ENCODE peak calls at places on chromosome 18, in eight cellular contexts. J is PC-3; Z is CD8-positive, alpha-beta T cell; D is ACHN; U is non-pigmented ciliary epithelial cell; P is hippocampal formation; S is SHP77; T is stimulated activated CD4-positive, alpha-beta T cell treated with anti-CD3 and anti-CD28 coated beads, TNF-alpha, amount 100 ng/mL, for 48 hours. K is an unnamed sample.

GRCh38 chr18:73638709-73639108 is 508.9 kb downstream of the FBXO15 start:
- DNase-seq in Z (no peak), S (no peak), P (no peak), T (no peak), J (peak; percentile 33), U (no peak), D (no peak), K (no peak)

GRCh38 chr18:54924948-54925347 is 34.3 kb downstream of the CCDC68 start:
- DNase-seq in D (no peak), U (no peak), J (no peak), S (no peak), T (no peak), P (no peak), Z (no peak), K (no peak)

GRCh38 chr18:37393945-37394609 is 171.5 kb downstream of the CELF4 start:
- DNase-seq in P (peak; percentile 90), Z (no peak), S (peak; percentile 70), U (no peak), T (no peak), D (peak; percentile 90), J (no peak), K (no peak)

GRCh38 chr18:79754831-79755351 is 42.8 kb upstream of the KCNG2 start:
- DNase-seq in P (no peak), U (no peak), Z (no peak), D (no peak), T (no peak), J (no peak), S (no peak), K (no peak)

GRCh38 chr18:76448262-76449109 is 46.6 kb downstream of the ZNF516 start:
- DNase-seq in S (no peak), U (no peak), P (no peak), D (no peak), J (no peak), Z (no peak), T (no peak), K (no peak)

GRCh38 chr18:24220318-24220688 is 81.4 kb downstream of the CABYR start:
- DNase-seq in U (no peak), T (no peak), S (no peak), Z (no peak), D (no peak), J (no peak), P (no peak), K (no peak)

GRCh38 chr18:66553824-66554223 is 50.1 kb downstream of the CDH19 start:
- DNase-seq in P (no peak), U (peak; percentile 26), T (no peak), S (no peak), J (peak; percentile 58), D (no peak), Z (no peak), K (no peak)

GRCh38 chr18:7877609-7878008 is 310.5 kb downstream of the PTPRM start:
- DNase-seq in D (peak; percentile 8), U (no peak), J (peak; percentile 91), S (no peak), P (no peak), T (no peak), Z (no peak), K (no peak)

GRCh38 chr18:79604913-79605235 is 74.7 kb upstream of the CTDP1 start:
- DNase-seq in U (no peak), T (no peak), J (no peak), Z (no peak), D (no peak), P (no peak), S (no peak), K (no peak)

GRCh38 chr18:58101291-58101706 is 57.3 kb downstream of the NEDD4L start:
- DNase-seq in D (no peak), T (no peak), J (no peak), S (no peak), P (peak; percentile 77), Z (no peak), U (no peak), K (no peak)